ENCODE peak calls at places on chromosomes 5 and 9, in eight cellular contexts. Y is renal cortical epithelial cell; B is activated CD8-positive, alpha-beta memory T cell treated with anti-CD3 and anti-CD28 coated beads, Interleukin-2, amount 50 U/mL, for 48 hours; M is mesenchymal stem cell; Q is NCI-H748 treated with DMSO at 0.1 percent for 48 hours; L is stimulated activated CD8-positive, alpha-beta memory T cell treated with anti-CD3 and anti-CD28 coated beads, Interleukin-2, amount 100 ng/mL, for 48 hours; K is ACHN; P is M059J. V is an unnamed sample.

GRCh38 chr5:108074626-108075025 is 307.3 kb downstream of the FBXL17 start:
- DNase-seq in Y (no peak), L (no peak), P (no peak), Q (no peak), B (no peak), M (peak; percentile 53), K (no peak), V (no peak)

GRCh38 chr9:134560654-134561053 is 80.9 kb upstream of the COL5A1 start:
- DNase-seq in P (no peak), M (no peak), L (no peak), B (no peak), Y (no peak), K (no peak), Q (no peak), V (no peak)

GRCh38 chr9:86413966-86414880 is 60.0 kb upstream of the TUT7 start:
- DNase-seq in M (peak; percentile 50), B (no peak), Y (peak; percentile 55), Q (peak; percentile 49), L (no peak), P (peak; percentile 52), K (peak; percentile 27), V (no peak)

GRCh38 chr9:98992885-98993569 is 49.3 kb downstream of the COL15A1 start:
- DNase-seq in Y (peak; percentile 57), M (no peak), B (peak; percentile 18), Q (no peak), L (no peak), K (peak; percentile 23), P (peak; percentile 39), V (no peak)

GRCh38 chr5:157516016-157516415 is 56.0 kb downstream of the NIPAL4 start:
- DNase-seq in Q (no peak), Y (peak; percentile 92), M (peak; percentile 91), B (peak; percentile 63), K (peak; percentile 77), L (no peak), P (peak; percentile 97), V (no peak)

GRCh38 chr9:4397917-4398316 is 92.4 kb upstream of the SLC1A1 start:
- DNase-seq in Q (no peak), P (peak; percentile 29), M (no peak), Y (peak; percentile 28), K (no peak), L (no peak), B (no peak), V (no peak)

GRCh38 chr9:109742759-109743388 is 37.1 kb upstream of the PALM2AKAP2 start:
- DNase-seq in P (no peak), K (no peak), B (no peak), Y (no peak), Q (no peak), M (peak; percentile 56), L (no peak), V (no peak)

GRCh38 chr5:131595088-131596033 is 39.7 kb downstream of the RAPGEF6 start:
- DNase-seq in B (no peak), Y (no peak), P (no peak), Q (no peak), L (no peak), K (no peak), M (peak; percentile 21), V (no peak)

GRCh38 chr9:134851015-134851414 is 29.6 kb upstream of the FCN2 start:
- DNase-seq in P (no peak), B (no peak), K (no peak), M (no peak), Q (no peak), L (no peak), Y (no peak), V (no peak)

GRCh38 chr5:3625626-3626025 is 30.0 kb downstream of the IRX1 start:
- DNase-seq in K (no peak), Q (no peak), M (no peak), Y (no peak), P (no peak), L (no peak), B (no peak), V (no peak)

GRCh38 chr9:74304598-74304997 is 192.5 kb upstream of the RORB start:
- DNase-seq in K (no peak), B (no peak), P (no peak), L (no peak), M (no peak), Y (no peak), Q (no peak), V (no peak)

GRCh38 chr9:34279431-34279830 is 49.6 kb downstream of the KIF24 start:
- DNase-seq in K (no peak), Q (no peak), M (no peak), L (no peak), Y (peak; percentile 52), B (no peak), P (peak; percentile 45), V (no peak)

GRCh38 chr9:4620881-4621555 is 41.1 kb upstream of the PLPP6 start:
- DNase-seq in K (no peak), B (no peak), Q (no peak), M (no peak), P (peak; percentile 41), L (no peak), Y (no peak), V (no peak)

GRCh38 chr5:150377964-150378694 is 20.6 kb downstream of the TCOF1 start:
- DNase-seq in Y (peak; percentile 70), B (no peak), K (peak; percentile 21), L (no peak), M (peak; percentile 98), Q (no peak), P (peak; percentile 97), V (no peak)

GRCh38 chr5:122772446-122772845 is 2.4 kb upstream of the SNX2 start:
- DNase-seq in Y (peak; percentile 96), B (no peak), Q (no peak), L (no peak), K (no peak), M (peak; percentile 30), P (peak; percentile 68), V (no peak)

GRCh38 chr5:77046416-77047073 is 16.3 kb downstream of the AGGF1 start:
- DNase-seq in M (no peak), B (no peak), P (no peak), Y (no peak), L (no peak), K (no peak), Q (no peak), V (no peak)

GRCh38 chr9:111839981-111840380 is 45.2 kb upstream of the SHOC1 start:
- DNase-seq in M (peak; percentile 60), P (peak; percentile 45), B (no peak), K (no peak), Y (peak; percentile 37), L (no peak), Q (no peak), V (no peak)

GRCh38 chr5:172266071-172266675 is 17.4 kb downstream of the UBTD2 start:
- DNase-seq in M (no peak), B (no peak), K (no peak), P (no peak), L (no peak), Q (no peak), Y (no peak), V (no peak)

GRCh38 chr5:8329773-8330172 is 460.8 kb downstream of the MTRR start:
- DNase-seq in M (no peak), P (peak; percentile 61), B (no peak), L (no peak), K (no peak), Q (no peak), Y (no peak), V (no peak)

GRCh38 chr5:178465861-178466288 is 124.3 kb downstream of the COL23A1 start:
- DNase-seq in L (no peak), Y (no peak), B (peak; percentile 37), M (no peak), P (no peak), K (no peak), Q (no peak), V (no peak)

GRCh38 chr5:65611524-65611923 is 12.6 kb downstream of the TRIM23 start:
- DNase-seq in K (peak; percentile 94), Y (peak; percentile 98), Q (no peak), B (no peak), M (no peak), L (no peak), P (no peak), V (no peak)

GRCh38 chr9:37104183-37104889 is 16.0 kb upstream of the ZCCHC7 start:
- DNase-seq in Y (peak; percentile 90), B (no peak), Q (no peak), P (peak; percentile 81), M (peak; percentile 75), L (no peak), K (peak; percentile 56), V (no peak)

V was measured in GM12892.